ENCODE peak calls at places on chromosomes 12 and 14, in five cellular contexts. F is thoracic aorta; L is Peyer's patch; J is CD8-positive, alpha-beta T cell; V is psoas muscle. P is an unnamed sample.

GRCh38 chr12:130501821-130502220 is 164.1 kb downstream of the PIWIL1 start:
- DNase-seq in F (no peak), L (no peak), J (no peak), V (no peak), P (no peak)

GRCh38 chr12:52151859-52152783 is 39.7 kb downstream of the KRT80 start:
- DNase-seq in F (no peak), L (peak), J (peak), V (peak), P (peak)

GRCh38 chr12:13004368-13004767 is 4.3 kb upstream of the HEBP1 start:
- DNase-seq in F (no peak), L (no peak), J (no peak), V (no peak), P (no peak)

GRCh38 chr14:99753225-99754140 is 39.7 kb upstream of the EML1 start:
- DNase-seq in F (no peak), L (no peak), J (no peak), V (no peak), P (no peak)

GRCh38 chr14:58216544-58216943 is 16.6 kb downstream of the ACTR10 start:
- DNase-seq in F (no peak), L (no peak), J (no peak), V (no peak), P (no peak)

GRCh38 chr12:123948401-123949117 is 24.1 kb downstream of the CCDC92 start:
- DNase-seq in F (no peak), L (no peak), J (no peak), V (no peak), P (no peak)

GRCh38 chr14:101286271-101287018 is 274.9 kb upstream of the DIO3 start:
- DNase-seq in F (no peak), L (no peak), J (no peak), V (no peak), P (no peak)

GRCh38 chr14:95117937-95118726 is 39.2 kb downstream of the DICER1 start:
- DNase-seq in F (no peak), L (no peak), J (no peak), V (no peak), P (no peak)

GRCh38 chr14:96274122-96274910 is 18.3 kb downstream of the BDKRB1 start:
- DNase-seq in F (no peak), L (no peak), J (no peak), V (no peak), P (no peak)

GRCh38 chr12:16266085-16266484 is 11.4 kb downstream of the SLC15A5 start:
- DNase-seq in F (no peak), L (no peak), J (no peak), V (no peak), P (no peak)

GRCh38 chr14:36315159-36315853 is 5.1 kb downstream of the MBIP start:
- DNase-seq in F (no peak), L (no peak), J (no peak), V (no peak), P (no peak)

GRCh38 chr12:105455250-105455649 is 124.8 kb downstream of the C12orf75 start:
- DNase-seq in F (no peak), L (no peak), J (no peak), V (no peak), P (no peak)

GRCh38 chr12:101769865-101770264 is 30.6 kb upstream of the SYCP3 start:
- DNase-seq in F (no peak), L (no peak), J (no peak), V (no peak), P (no peak)

GRCh38 chr14:47022721-47023120 is 371.1 kb upstream of the RPL10L start:
- DNase-seq in F (no peak), L (no peak), J (no peak), V (no peak), P (no peak)

GRCh38 chr12:9779209-9779608 is 18.5 kb upstream of the CD69 start:
- DNase-seq in F (no peak), L (no peak), J (no peak), V (no peak), P (no peak)

GRCh38 chr12:71069317-71069716 is 88.5 kb downstream of the TSPAN8 start:
- DNase-seq in F (no peak), L (no peak), J (no peak), V (no peak), P (no peak)

GRCh38 chr12:121753844-121754264 is 39.6 kb downstream of the RHOF start:
- DNase-seq in F (no peak), L (no peak), J (no peak), V (peak), P (peak)

GRCh38 chr14:77024171-77024627 is 4.3 kb downstream of the IRF2BPL start:
- DNase-seq in F (no peak), L (peak), J (peak), V (no peak), P (no peak)

GRCh38 chr14:60327447-60328331 is 78.7 kb downstream of the PPM1A start:
- DNase-seq in F (no peak), L (peak), J (peak), V (peak), P (peak)

GRCh38 chr12:5905757-5906156 is 39.3 kb downstream of the ANO2 start:
- DNase-seq in F (no peak), L (peak), J (no peak), V (no peak), P (no peak)

GRCh38 chr14:24246765-24247212 is 4.4 kb upstream of the TINF2 start:
- DNase-seq in F (no peak), L (no peak), J (no peak), V (no peak), P (no peak)

GRCh38 chr14:70622111-70622712 is 19.5 kb upstream of the TTC9 start:
- DNase-seq in F (no peak), L (peak), J (no peak), V (no peak), P (peak)

GRCh38 chr14:30728471-30728870 is 106.4 kb downstream of the SCFD1 start:
- DNase-seq in F (no peak), L (no peak), J (no peak), V (no peak), P (no peak)

GRCh38 chr12:4178424-4179184 is 95.0 kb upstream of the CCND2 start:
- DNase-seq in F (no peak), L (no peak), J (no peak), V (no peak), P (no peak)

GRCh38 chr12:50401383-50402155 is 884 bp downstream of the LARP4 start:
- DNase-seq in F (no peak), L (no peak), J (no peak), V (no peak), P (no peak)

GRCh38 chr12:99915251-99916082 is 69.3 kb downstream of the ANKS1B start:
- DNase-seq in F (no peak), L (no peak), J (no peak), V (no peak), P (no peak)

GRCh38 chr14:106436310-106436905 is 910.0 kb downstream of the TMEM121 start:
- DNase-seq in F (no peak), L (peak), J (peak), V (no peak), P (no peak)

GRCh38 chr12:124861492-124861891 is 2.2 kb downstream of the SCARB1 start:
- DNase-seq in F (peak), L (no peak), J (no peak), V (peak), P (no peak)

GRCh38 chr12:92595663-92596062 is 107.1 kb upstream of the PLEKHG7 start:
- DNase-seq in F (no peak), L (no peak), J (no peak), V (no peak), P (no peak)

GRCh38 chr12:92593734-92594402 is 108.9 kb upstream of the PLEKHG7 start:
- DNase-seq in F (peak), L (peak), J (peak), V (no peak), P (peak)

GRCh38 chr12:92597997-92598396 is 104.8 kb upstream of the PLEKHG7 start:
- DNase-seq in F (no peak), L (no peak), J (no peak), V (no peak), P (no peak)

GRCh38 chr12:92597118-92597517 is 105.7 kb upstream of the PLEKHG7 start:
- DNase-seq in F (no peak), L (no peak), J (no peak), V (no peak), P (no peak)

GRCh38 chr12:92596388-92596787 is 106.4 kb upstream of the PLEKHG7 start:
- DNase-seq in F (no peak), L (no peak), J (no peak), V (no peak), P (no peak)
- H3K27ac ChIP-seq in F (no peak), L (no peak), J (no peak), V (no peak), P (no peak)

GRCh38 chr12:80690090-80690489 is 17.3 kb upstream of the MYF6 start:
- DNase-seq in F (no peak), L (no peak), J (no peak), V (no peak), P (no peak)

GRCh38 chr12:80697270-80697887 is 10.1 kb upstream of the MYF6 start:
- DNase-seq in F (no peak), L (no peak), J (no peak), V (no peak), P (no peak)

GRCh38 chr12:80690513-80690912 is 16.9 kb upstream of the MYF6 start:
- DNase-seq in F (no peak), L (no peak), J (no peak), V (no peak), P (no peak)

DNA sequence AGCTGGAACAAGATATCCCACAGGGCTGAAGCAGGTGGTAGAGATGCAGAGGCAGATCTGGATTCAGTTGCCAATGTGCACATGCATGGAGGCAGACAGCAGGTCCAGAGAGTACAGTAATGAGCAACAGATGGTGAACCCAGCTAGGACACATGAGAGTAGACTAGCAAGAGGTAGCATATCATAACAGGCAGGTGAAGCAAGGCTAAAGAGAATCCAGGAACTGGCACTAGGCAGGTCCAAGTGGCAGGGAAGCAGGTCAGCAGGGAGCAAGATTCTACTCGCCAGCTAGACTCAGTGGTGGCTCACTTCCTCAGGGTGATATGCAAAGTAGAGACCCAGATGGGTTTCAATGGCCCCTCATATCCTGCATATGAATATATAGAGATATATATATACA is 15.3 kb upstream of the MYF6 start:
- DNase-seq in F (no peak), L (no peak), J (no peak), V (peak), P (no peak)
- H3K27ac ChIP-seq in F (no peak), L (no peak), J (no peak), V (peak), P (no peak)

DNA sequence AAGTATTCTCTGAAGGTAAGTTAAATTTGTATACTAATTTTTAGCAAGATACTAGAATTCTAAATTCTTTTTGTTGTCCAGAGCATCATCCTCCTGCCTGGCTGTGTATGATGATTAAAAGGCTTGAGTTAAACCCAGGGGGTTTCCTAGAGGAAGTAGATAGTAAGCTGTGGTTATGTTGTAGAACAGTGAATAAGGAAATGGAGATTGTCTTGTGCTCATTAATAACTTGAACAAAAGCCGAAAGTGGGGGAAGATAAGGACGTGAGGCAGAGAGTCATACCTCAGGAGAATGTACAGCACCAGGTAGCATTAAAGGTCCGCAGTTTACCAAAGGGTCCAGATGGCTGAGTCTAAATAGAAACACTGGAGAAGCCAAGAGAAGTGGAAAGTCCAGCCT is 42.0 kb downstream of the CKB start:
- DNase-seq in F (no peak), L (no peak), J (no peak), V (no peak), P (no peak)
- H3K27ac ChIP-seq in F (no peak), L (no peak), J (no peak), V (no peak), P (no peak)

GRCh38 chr12:112216223-112216622 is 90.9 kb downstream of the TRAFD1 start:
- DNase-seq in F (no peak), L (no peak), J (no peak), V (no peak), P (no peak)
- H3K27ac ChIP-seq in F (no peak), L (no peak), J (no peak), V (no peak), P (no peak)

GRCh38 chr14:65170318-65170717 is 68.0 kb upstream of the MAX start:
- DNase-seq in F (no peak), L (no peak), J (no peak), V (no peak), P (no peak)
- H3K27ac ChIP-seq in F (no peak), L (no peak), J (no peak), V (no peak), P (peak)

GRCh38 chr14:53285064-53285463 is 131.9 kb upstream of the DDHD1 start:
- DNase-seq in F (no peak), L (no peak), J (no peak), V (no peak), P (no peak)

DNA sequence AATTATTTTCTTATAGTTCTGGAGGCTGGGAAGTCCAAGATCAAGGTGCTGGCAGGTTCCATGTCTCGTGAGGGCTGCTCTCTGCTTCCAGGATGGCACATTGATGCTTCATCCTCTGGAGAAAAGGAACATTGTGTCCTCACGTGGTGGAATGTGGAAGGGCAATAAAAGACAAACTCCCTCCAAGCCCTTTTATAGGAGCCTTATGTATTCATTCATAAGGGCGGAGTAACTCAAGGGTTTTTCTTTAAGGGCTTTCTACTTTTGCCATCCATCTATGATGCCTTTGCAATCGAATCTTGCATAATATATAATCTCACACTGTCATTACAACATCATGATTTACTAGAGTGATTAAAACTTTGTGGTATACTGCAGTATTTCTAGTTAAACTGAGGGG is 132.7 kb upstream of the DDHD1 start:
- DNase-seq in F (no peak), L (no peak), J (no peak), V (no peak), P (no peak)
- H3K27ac ChIP-seq in F (no peak), L (no peak), J (no peak), V (no peak), P (no peak)

GRCh38 chr12:24424376-24424775 is 474.9 kb upstream of the SOX5 start:
- DNase-seq in F (no peak), L (no peak), J (no peak), V (no peak), P (no peak)

GRCh38 chr12:24423611-24424010 is 474.1 kb upstream of the SOX5 start:
- DNase-seq in F (no peak), L (no peak), J (no peak), V (no peak), P (no peak)

GRCh38 chr12:24424889-24425600 is 475.6 kb upstream of the SOX5 start:
- DNase-seq in F (no peak), L (no peak), J (no peak), V (no peak), P (no peak)

GRCh38 chr12:24427776-24428175 is 478.3 kb upstream of the SOX5 start:
- DNase-seq in F (no peak), L (no peak), J (no peak), V (no peak), P (no peak)

DNA sequence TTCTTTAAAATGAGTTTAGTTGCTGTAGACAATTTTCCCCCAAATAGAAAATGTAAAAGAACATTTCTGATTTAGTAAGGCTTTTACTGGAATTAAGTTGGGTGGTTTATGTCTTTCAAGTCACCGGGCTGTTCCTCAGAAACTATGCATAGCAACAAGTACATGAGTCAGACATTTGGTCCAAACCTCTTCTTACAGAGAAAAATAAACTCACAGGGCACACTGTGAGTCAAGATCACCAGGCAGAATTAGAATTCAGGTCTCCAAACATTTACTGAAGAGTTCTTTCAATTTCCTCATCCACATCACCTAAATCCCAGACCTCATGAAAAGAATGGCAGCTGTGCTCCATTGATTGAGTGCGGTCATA is 476.1 kb upstream of the SOX5 start:
- DNase-seq in F (no peak), L (no peak), J (no peak), V (no peak), P (no peak)
- H3K27ac ChIP-seq in F (peak), L (no peak), J (no peak), V (no peak), P (no peak)

GRCh38 chr12:95429172-95429510 is 44.8 kb upstream of the METAP2 start:
- DNase-seq in F (no peak), L (no peak), J (no peak), V (no peak), P (no peak)

DNA sequence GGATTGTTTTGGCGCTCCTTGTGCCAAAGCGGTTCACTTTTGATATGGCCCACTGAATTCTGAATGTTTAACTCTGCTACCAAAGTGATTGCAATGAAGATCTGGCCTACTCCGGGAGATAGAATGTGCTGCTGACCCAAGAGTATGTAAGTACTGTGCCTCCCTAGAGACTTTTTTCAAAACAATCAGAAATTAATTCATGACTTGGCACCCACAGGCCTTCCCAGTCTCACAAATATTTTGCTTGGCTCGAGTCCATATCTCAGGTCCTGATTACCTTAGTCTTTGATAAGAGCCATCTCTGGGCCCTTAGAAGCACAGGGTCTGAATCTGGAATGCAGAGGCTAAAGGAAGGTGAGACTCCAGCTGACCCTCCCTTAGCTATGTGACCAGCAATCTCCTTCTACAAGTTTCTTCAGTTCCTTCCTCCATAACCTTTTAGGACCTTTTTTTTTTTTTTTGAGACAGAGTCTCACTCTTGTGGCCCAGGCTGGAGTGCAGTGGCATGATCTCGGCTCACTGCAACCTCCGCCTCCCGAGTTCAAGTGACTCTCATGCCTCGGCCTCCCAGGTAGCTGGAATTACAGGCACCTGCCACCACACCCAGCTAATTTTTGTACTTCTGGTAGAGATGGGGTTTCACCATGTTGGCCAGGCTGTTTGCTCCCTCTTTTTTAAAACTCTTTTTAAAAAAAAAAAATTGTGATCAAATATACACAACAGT is 49.5 kb upstream of the METAP2 start:
- DNase-seq in F (no peak), L (no peak), J (no peak), V (no peak), P (peak)
- H3K27ac ChIP-seq in F (peak), L (no peak), J (no peak), V (no peak), P (no peak)